ENCODE peak calls at places on chromosomes 6 and 20, in eight cellular contexts. J is posterior vena cava; Y is HCT116; V is HT1080; H is sciatic nerve; G is left colon; D is CD4-positive, CD25-positive, alpha-beta regulatory T cell; Z is left ventricle myocardium superior. E is an unnamed sample.

GRCh38 chr6:87929843-87930288 is 117.8 kb upstream of the SPACA1 start:
- DNase-seq in J (peak), H (peak), D (peak), Y (peak), V (peak), Z (peak), G (peak), E (no peak)

GRCh38 chr6:114030767-114031166 is 59.8 kb upstream of the HDAC2 start:
- DNase-seq in D (no peak), J (no peak), G (no peak), Y (no peak), H (no peak), Z (no peak), V (no peak), E (no peak)

GRCh38 chr6:129279343-129280104 is 396.6 kb downstream of the LAMA2 start:
- DNase-seq in D (no peak), H (no peak), J (no peak), G (no peak), Z (no peak), V (no peak), Y (no peak), E (no peak)

GRCh38 chr20:36642136-36642535 is 3.9 kb downstream of the SLA2 start:
- DNase-seq in V (no peak), J (peak), G (no peak), D (no peak), Z (no peak), H (no peak), Y (no peak), E (no peak)

GRCh38 chr6:51029576-51029975 is 210.9 kb downstream of the TFAP2B start:
- DNase-seq in Y (no peak), Z (no peak), D (no peak), H (no peak), J (no peak), G (no peak), V (no peak), E (no peak)

GRCh38 chr20:50308166-50308512 is 117.5 kb downstream of the CEBPB start:
- DNase-seq in Y (no peak), J (no peak), D (no peak), H (no peak), Z (no peak), V (no peak), G (no peak), E (no peak)

GRCh38 chr6:144219056-144219685 is 66.0 kb upstream of the UTRN start:
- DNase-seq in J (no peak), Y (peak), Z (no peak), V (peak), H (no peak), G (no peak), D (no peak), E (no peak)

GRCh38 chr6:89299451-89299850 is 15.6 kb downstream of the GABRR2 start:
- DNase-seq in Y (peak), G (no peak), J (no peak), H (no peak), D (no peak), Z (no peak), V (peak), E (no peak)

GRCh38 chr6:80250391-80250997 is 144.0 kb downstream of the BCKDHB start:
- DNase-seq in J (no peak), V (peak), Z (no peak), H (no peak), G (no peak), Y (no peak), D (no peak), E (no peak)

GRCh38 chr20:17904027-17904426 is 64.6 kb downstream of the SNX5 start:
- DNase-seq in J (no peak), Y (no peak), V (no peak), D (no peak), H (no peak), G (no peak), Z (no peak), E (no peak)